ENCODE peak calls at places on chromosome 18, in ten cellular contexts. R is foreskin fibroblast, P is breast epithelium, G is T follicular helper cell, X is neural crest cell, E is GM12864, T is retina, Y is NCI-H524 treated with DMSO at 0.1 percent for 48 hours, D is SW480, W is astrocyte of the hippocampus. K is an unnamed sample.

GRCh38 chr18:65146615-65147014 is 604.2 kb upstream of the CDH7 start:
- DNase-seq in R (no peak), P (no peak), G (no peak), X (no peak), E (no peak), T (peak; percentile 51), Y (no peak), D (no peak), W (no peak), K (no peak)

GRCh38 chr18:24214913-24215312 is 76.1 kb downstream of the CABYR start:
- DNase-seq in R (no peak), P (no peak), G (no peak), X (no peak), E (no peak), T (no peak), Y (no peak), D (no peak), W (no peak), K (no peak)

GRCh38 chr18:54415086-54415485 is 57.4 kb downstream of the C18orf54 start:
- DNase-seq in R (no peak), P (no peak), G (no peak), X (no peak), E (no peak), T (no peak), Y (no peak), D (no peak), W (peak; percentile 63), K (no peak)

GRCh38 chr18:48819781-48820482 is 130.8 kb downstream of the SMAD7 start:
- DNase-seq in R (no peak), P (peak; percentile 44), G (no peak), X (no peak), E (no peak), T (no peak), Y (no peak), D (no peak), W (no peak), K (no peak)

GRCh38 chr18:58117685-58118403 is 73.8 kb downstream of the NEDD4L start:
- DNase-seq in R (peak; percentile 90), P (no peak), G (no peak), X (no peak), E (no peak), T (no peak), Y (peak; percentile 75), D (peak; percentile 52), W (peak; percentile 73), K (no peak)

GRCh38 chr18:42937434-42937833 is 178.1 kb downstream of the RIT2 start:
- DNase-seq in R (no peak), P (no peak), G (no peak), X (no peak), E (no peak), T (no peak), Y (no peak), D (no peak), W (no peak), K (no peak)

GRCh38 chr18:45757005-45757404 is 33.0 kb downstream of the SLC14A1 start:
- DNase-seq in R (no peak), P (no peak), G (no peak), X (no peak), E (no peak), T (no peak), Y (no peak), D (no peak), W (no peak), K (no peak)

GRCh38 chr18:74113711-74114110 is 33.9 kb downstream of the FBXO15 start:
- DNase-seq in R (peak; percentile 1), P (no peak), G (no peak), X (no peak), E (no peak), T (no peak), Y (no peak), D (peak; percentile 1), W (no peak), K (no peak)

GRCh38 chr18:62289047-62289446 is 36.1 kb upstream of the TNFRSF11A start:
- DNase-seq in R (peak; percentile 32), P (no peak), G (no peak), X (no peak), E (peak; percentile 8), T (no peak), Y (no peak), D (no peak), W (no peak), K (no peak)

GRCh38 chr18:11089931-11090715 is 59.2 kb downstream of the PIEZO2 start:
- DNase-seq in R (no peak), P (no peak), G (no peak), X (no peak), E (no peak), T (no peak), Y (no peak), D (no peak), W (no peak), K (no peak)

GRCh38 chr18:30455741-30456140 is 586.8 kb downstream of the DSC3 start:
- DNase-seq in R (no peak), P (no peak), G (no peak), X (no peak), E (no peak), T (no peak), Y (no peak), D (no peak), W (no peak), K (no peak)

GRCh38 chr18:6737833-6738232 is 8.3 kb downstream of the ARHGAP28 start:
- DNase-seq in R (no peak), P (no peak), G (no peak), X (no peak), E (no peak), T (no peak), Y (no peak), D (no peak), W (no peak), K (no peak)

GRCh38 chr18:48749768-48750167 is 201.0 kb downstream of the SMAD7 start:
- DNase-seq in R (peak; percentile 48), P (no peak), G (no peak), X (no peak), E (no peak), T (no peak), Y (no peak), D (no peak), W (peak; percentile 81), K (no peak)

K was measured in anterior cingulate cortex.